ENCODE peak calls at places on chromosomes 1 and 21, in eight cellular contexts. One of them, this sample, is unnamed. For H3K4me1, the result is how much of the 10 kb centered on the place peaks cover.

GRCh38 chr1:246583448-246584185 is 17.4 kb downstream of the CNST start:
- DNase-seq in lung: peak
- DNase-seq in stomach: peak
- DNase-seq in adrenal gland: peak
- DNase-seq in IMR-90: no peak
- DNase-seq in mesenchymal stem cell: peak
- DNase-seq in tibial artery: no peak
- DNase-seq in H9: no peak
- DNase-seq in this sample: no peak

GRCh38 chr1:47434051-47434842 is 3.6 kb upstream of the FOXD2 start:
- DNase-seq in lung: peak
- DNase-seq in stomach: peak
- DNase-seq in adrenal gland: peak
- DNase-seq in IMR-90: peak
- DNase-seq in mesenchymal stem cell: peak
- DNase-seq in tibial artery: peak
- DNase-seq in H9: peak
- DNase-seq in this sample: peak

GRCh38 chr1:185401019-185401418 is 84.0 kb upstream of the IVNS1ABP start:
- DNase-seq in lung: no peak
- DNase-seq in stomach: no peak
- DNase-seq in adrenal gland: no peak
- DNase-seq in IMR-90: peak
- DNase-seq in mesenchymal stem cell: no peak
- DNase-seq in tibial artery: no peak
- DNase-seq in H9: peak
- DNase-seq in this sample: no peak

GRCh38 chr1:2353907-2354438 is 37.4 kb downstream of the MORN1 start:
- DNase-seq in lung: no peak
- DNase-seq in stomach: no peak
- DNase-seq in adrenal gland: no peak
- DNase-seq in IMR-90: no peak
- DNase-seq in mesenchymal stem cell: no peak
- DNase-seq in tibial artery: no peak
- DNase-seq in H9: no peak
- DNase-seq in this sample: no peak

GRCh38 chr1:2322065-2322571 is 69.2 kb downstream of the MORN1 start:
- DNase-seq in lung: peak
- DNase-seq in stomach: peak
- DNase-seq in adrenal gland: peak
- DNase-seq in IMR-90: peak
- DNase-seq in mesenchymal stem cell: peak
- DNase-seq in tibial artery: peak
- DNase-seq in H9: peak
- DNase-seq in this sample: no peak

GRCh38 chr21:25466470-25466869 is 140.8 kb downstream of the MRPL39 start:
- DNase-seq in lung: no peak
- DNase-seq in stomach: no peak
- DNase-seq in adrenal gland: no peak
- DNase-seq in IMR-90: no peak
- DNase-seq in mesenchymal stem cell: no peak
- DNase-seq in tibial artery: no peak
- DNase-seq in H9: no peak
- DNase-seq in this sample: no peak

GRCh38 chr1:85602536-85602935 is 22.0 kb downstream of the CCN1 start:
- DNase-seq in lung: no peak
- DNase-seq in stomach: no peak
- DNase-seq in adrenal gland: no peak
- DNase-seq in IMR-90: no peak
- DNase-seq in mesenchymal stem cell: no peak
- DNase-seq in tibial artery: no peak
- DNase-seq in H9: peak
- DNase-seq in this sample: no peak

GRCh38 chr1:97489834-97490233 is 431.0 kb downstream of the DPYD start:
- DNase-seq in lung: no peak
- DNase-seq in stomach: no peak
- DNase-seq in adrenal gland: no peak
- DNase-seq in IMR-90: peak
- DNase-seq in mesenchymal stem cell: peak
- DNase-seq in tibial artery: no peak
- DNase-seq in H9: no peak
- DNase-seq in this sample: no peak

GRCh38 chr1:14661220-14661619 is 62.7 kb downstream of the KAZN start:
- DNase-seq in lung: no peak
- DNase-seq in stomach: no peak
- DNase-seq in adrenal gland: no peak
- DNase-seq in IMR-90: no peak
- DNase-seq in mesenchymal stem cell: no peak
- DNase-seq in tibial artery: no peak
- DNase-seq in H9: no peak
- DNase-seq in this sample: no peak

GRCh38 chr1:151711940-151712339 is 4.7 kb downstream of the CELF3 start:
- DNase-seq in lung: no peak
- DNase-seq in stomach: no peak
- DNase-seq in adrenal gland: no peak
- DNase-seq in IMR-90: no peak
- DNase-seq in mesenchymal stem cell: no peak
- DNase-seq in tibial artery: no peak
- DNase-seq in H9: no peak
- DNase-seq in this sample: no peak

GRCh38 chr21:23695449-23695848 is 1911.8 kb downstream of the MRPL39 start:
- DNase-seq in lung: no peak
- DNase-seq in stomach: no peak
- DNase-seq in adrenal gland: no peak
- DNase-seq in IMR-90: no peak
- DNase-seq in mesenchymal stem cell: no peak
- DNase-seq in tibial artery: no peak
- DNase-seq in H9: no peak
- DNase-seq in this sample: no peak

GRCh38 chr1:21435646-21436487 is 4.1 kb upstream of the NBPF3 start:
- DNase-seq in lung: no peak
- DNase-seq in stomach: no peak
- DNase-seq in adrenal gland: no peak
- DNase-seq in IMR-90: no peak
- DNase-seq in mesenchymal stem cell: no peak
- DNase-seq in tibial artery: no peak
- DNase-seq in H9: no peak
- DNase-seq in this sample: no peak

GRCh38 chr1:204991342-204991844 is 51.6 kb upstream of the CNTN2 start:
- DNase-seq in lung: no peak
- DNase-seq in stomach: no peak
- DNase-seq in adrenal gland: no peak
- DNase-seq in IMR-90: no peak
- DNase-seq in mesenchymal stem cell: no peak
- DNase-seq in tibial artery: no peak
- DNase-seq in H9: peak
- DNase-seq in this sample: no peak

GRCh38 chr1:76463278-76463677 is 388.7 kb downstream of the ST6GALNAC3 start:
- DNase-seq in lung: no peak
- DNase-seq in stomach: no peak
- DNase-seq in adrenal gland: no peak
- DNase-seq in IMR-90: no peak
- DNase-seq in mesenchymal stem cell: no peak
- DNase-seq in tibial artery: no peak
- DNase-seq in H9: no peak
- DNase-seq in this sample: no peak

GRCh38 chr1:9659328-9659727 is 7.8 kb downstream of the PIK3CD start:
- DNase-seq in lung: no peak
- DNase-seq in stomach: no peak
- DNase-seq in adrenal gland: no peak
- DNase-seq in IMR-90: peak
- DNase-seq in mesenchymal stem cell: peak
- DNase-seq in tibial artery: no peak
- DNase-seq in H9: no peak
- DNase-seq in this sample: no peak

GRCh38 chr1:238701024-238701423 is 685.3 kb upstream of the CHRM3 start:
- DNase-seq in lung: no peak
- DNase-seq in stomach: no peak
- DNase-seq in adrenal gland: no peak
- DNase-seq in IMR-90: no peak
- DNase-seq in mesenchymal stem cell: no peak
- DNase-seq in tibial artery: no peak
- DNase-seq in H9: no peak
- DNase-seq in this sample: no peak

GRCh38 chr1:923131-923990 is at the start of gene SAMD11:
- DNase-seq in lung: peak
- DNase-seq in stomach: peak
- DNase-seq in adrenal gland: peak
- DNase-seq in IMR-90: peak
- DNase-seq in mesenchymal stem cell: peak
- DNase-seq in tibial artery: peak
- DNase-seq in H9: peak
- DNase-seq in this sample: peak

DNA sequence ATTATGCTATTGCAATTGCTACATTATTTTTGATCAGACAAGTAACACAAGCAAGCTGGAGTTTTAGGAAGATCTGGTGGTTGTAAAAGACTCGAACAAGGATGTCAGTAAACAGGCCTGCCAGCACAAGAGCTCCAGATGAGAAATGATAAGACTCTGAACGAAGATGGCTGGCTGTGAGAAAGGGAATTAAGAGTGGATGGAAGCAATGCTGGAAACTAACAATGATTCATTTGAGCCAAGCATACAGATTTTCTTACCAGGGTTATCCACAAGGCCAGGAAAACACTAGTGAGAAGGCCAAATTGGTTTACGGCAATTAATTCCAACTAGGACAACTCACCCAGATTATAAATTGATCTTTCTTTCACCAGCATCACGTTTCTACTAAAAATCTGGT is 54.2 kb downstream of the NRIP1 start:
- DNase-seq in lung: no peak
- DNase-seq in stomach: no peak
- DNase-seq in adrenal gland: no peak
- DNase-seq in IMR-90: peak
- DNase-seq in mesenchymal stem cell: peak
- DNase-seq in tibial artery: no peak
- DNase-seq in H9: no peak
- DNase-seq in this sample: no peak
- H3K4me1 ChIP-seq in lung: under half
- H3K4me1 ChIP-seq in stomach: under half
- H3K4me1 ChIP-seq in adrenal gland: under half
- H3K4me1 ChIP-seq in IMR-90: under half
- H3K4me1 ChIP-seq in mesenchymal stem cell: under half
- H3K4me1 ChIP-seq in tibial artery: under half
- H3K4me1 ChIP-seq in H9: under half
- H3K4me1 ChIP-seq in this sample: under half

GRCh38 chr1:30748098-30748698 is 9.4 kb downstream of the LAPTM5 start:
- DNase-seq in lung: no peak
- DNase-seq in stomach: no peak
- DNase-seq in adrenal gland: no peak
- DNase-seq in IMR-90: no peak
- DNase-seq in mesenchymal stem cell: no peak
- DNase-seq in tibial artery: no peak
- DNase-seq in H9: no peak
- DNase-seq in this sample: peak

GRCh38 chr1:30745834-30746208 is 11.8 kb downstream of the LAPTM5 start:
- DNase-seq in lung: no peak
- DNase-seq in stomach: no peak
- DNase-seq in adrenal gland: no peak
- DNase-seq in IMR-90: no peak
- DNase-seq in mesenchymal stem cell: no peak
- DNase-seq in tibial artery: no peak
- DNase-seq in H9: no peak
- DNase-seq in this sample: no peak

GRCh38 chr1:30748699-30749401 is 8.7 kb downstream of the LAPTM5 start:
- DNase-seq in lung: no peak
- DNase-seq in stomach: no peak
- DNase-seq in adrenal gland: no peak
- DNase-seq in IMR-90: no peak
- DNase-seq in mesenchymal stem cell: peak
- DNase-seq in tibial artery: no peak
- DNase-seq in H9: no peak
- DNase-seq in this sample: no peak

GRCh38 chr1:30746212-30747027 is 11.2 kb downstream of the LAPTM5 start:
- DNase-seq in lung: no peak
- DNase-seq in stomach: no peak
- DNase-seq in adrenal gland: no peak
- DNase-seq in IMR-90: no peak
- DNase-seq in mesenchymal stem cell: no peak
- DNase-seq in tibial artery: no peak
- DNase-seq in H9: no peak
- DNase-seq in this sample: no peak

DNA sequence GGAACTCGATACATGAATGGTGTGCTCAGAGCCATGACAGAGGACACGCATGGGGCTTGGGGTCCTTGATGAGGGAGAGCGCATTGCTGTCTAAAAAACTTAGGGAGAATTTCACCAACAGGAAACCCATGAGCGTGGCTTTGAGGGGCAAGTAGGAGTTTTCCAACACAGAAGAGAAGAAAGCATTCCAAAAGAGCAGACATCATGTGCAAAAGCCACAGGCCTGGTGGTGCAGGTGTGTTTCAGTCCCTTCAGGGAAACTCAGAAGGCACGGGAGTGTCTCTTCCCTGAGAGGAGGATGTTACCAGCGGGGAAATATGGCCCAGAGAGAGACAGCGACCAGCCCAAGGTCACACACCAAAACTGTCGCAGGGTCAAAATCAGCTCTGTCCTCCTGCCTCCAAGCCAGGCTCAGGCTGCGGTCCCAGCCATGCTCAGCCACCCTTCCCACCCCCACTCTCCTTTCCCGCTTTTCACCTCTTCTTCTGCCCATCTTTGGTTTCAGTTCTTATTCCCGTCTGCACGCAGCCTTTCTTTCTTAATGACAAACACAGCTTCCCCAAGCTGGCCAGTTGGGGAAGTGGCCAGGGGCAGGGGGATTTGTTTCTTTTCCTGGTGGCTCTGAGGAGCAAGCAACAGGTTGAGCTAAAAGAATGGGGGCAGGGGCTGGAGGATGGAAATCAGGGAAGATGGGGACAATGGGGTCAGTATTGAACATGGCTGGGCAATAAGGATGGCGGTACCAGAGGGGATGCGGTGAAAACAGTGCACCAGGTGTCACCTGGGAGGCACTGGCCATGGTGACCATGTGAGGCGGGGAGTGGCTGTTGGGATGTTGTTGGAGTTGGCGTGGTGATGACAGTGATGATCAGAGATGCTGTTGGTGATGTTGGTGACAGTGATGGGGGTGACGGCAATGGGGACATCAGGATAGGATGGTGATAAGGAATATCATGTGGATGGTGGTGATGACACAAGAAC is 10.3 kb downstream of the LAPTM5 start:
- DNase-seq in lung: no peak
- DNase-seq in stomach: no peak
- DNase-seq in adrenal gland: no peak
- DNase-seq in IMR-90: no peak
- DNase-seq in mesenchymal stem cell: no peak
- DNase-seq in tibial artery: no peak
- DNase-seq in H9: no peak
- DNase-seq in this sample: no peak
- H3K4me1 ChIP-seq in lung: under half
- H3K4me1 ChIP-seq in stomach: under half
- H3K4me1 ChIP-seq in adrenal gland: under half
- H3K4me1 ChIP-seq in IMR-90: under half
- H3K4me1 ChIP-seq in mesenchymal stem cell: under half
- H3K4me1 ChIP-seq in tibial artery: under half
- H3K4me1 ChIP-seq in H9: under half
- H3K4me1 ChIP-seq in this sample: under half

GRCh38 chr1:28935293-28935692 is 20.9 kb downstream of the EPB41 start:
- DNase-seq in lung: no peak
- DNase-seq in stomach: no peak
- DNase-seq in adrenal gland: no peak
- DNase-seq in IMR-90: no peak
- DNase-seq in mesenchymal stem cell: no peak
- DNase-seq in tibial artery: no peak
- DNase-seq in H9: no peak
- DNase-seq in this sample: no peak
- H3K4me1 ChIP-seq in lung: under half
- H3K4me1 ChIP-seq in stomach: under half
- H3K4me1 ChIP-seq in adrenal gland: under half
- H3K4me1 ChIP-seq in IMR-90: under half
- H3K4me1 ChIP-seq in mesenchymal stem cell: under half
- H3K4me1 ChIP-seq in tibial artery: under half
- H3K4me1 ChIP-seq in H9: under half
- H3K4me1 ChIP-seq in this sample: under half

GRCh38 chr21:34938079-34938764 is 110.9 kb downstream of the RUNX1 start:
- DNase-seq in lung: no peak
- DNase-seq in stomach: no peak
- DNase-seq in adrenal gland: no peak
- DNase-seq in IMR-90: peak
- DNase-seq in mesenchymal stem cell: peak
- DNase-seq in tibial artery: no peak
- DNase-seq in H9: no peak
- DNase-seq in this sample: no peak
- H3K4me1 ChIP-seq in lung: under half
- H3K4me1 ChIP-seq in stomach: under half
- H3K4me1 ChIP-seq in adrenal gland: under half
- H3K4me1 ChIP-seq in IMR-90: under half
- H3K4me1 ChIP-seq in mesenchymal stem cell: under half
- H3K4me1 ChIP-seq in tibial artery: under half
- H3K4me1 ChIP-seq in H9: under half
- H3K4me1 ChIP-seq in this sample: under half